ENCODE peak calls at places on chromosomes 3 and 15, in five cellular contexts. E is right lobe of liver, D is pancreas, Z is Peyer's patch, A is uterus. V is an unnamed sample.
A peak's percentile ranks its signal among the peaks of the same experiment; 100 is the strongest.

GRCh38 chr3:117133066-117133465 is 423.5 kb downstream of the TUSC7 start:
- DNase-seq in E (no peak), A (no peak), Z (no peak), D (no peak), V (no peak)

GRCh38 chr3:152209060-152209459 is 59.7 kb upstream of the MBNL1 start:
- DNase-seq in Z (no peak), A (no peak), E (no peak), D (no peak), V (no peak)

GRCh38 chr3:152650177-152650576 is 184.8 kb upstream of the P2RY1 start:
- DNase-seq in D (no peak), A (no peak), Z (no peak), E (peak; percentile 57), V (no peak)

GRCh38 chr3:32709346-32709745 is 24.4 kb downstream of the CNOT10 start:
- DNase-seq in E (no peak), D (no peak), Z (no peak), A (no peak), V (no peak)

GRCh38 chr3:179450321-179450720 is 949 bp downstream of the GNB4 start:
- DNase-seq in D (no peak), Z (no peak), A (no peak), E (no peak), V (no peak)

GRCh38 chr3:172911142-172911541 is 160.6 kb downstream of the ECT2 start:
- DNase-seq in A (no peak), D (no peak), Z (no peak), E (no peak), V (no peak)

GRCh38 chr3:126618021-126618420 is 36.9 kb downstream of the TXNRD3 start:
- DNase-seq in Z (no peak), D (no peak), E (no peak), A (no peak), V (no peak)

GRCh38 chr3:83189634-83190033 is 1428.2 kb upstream of the GBE1 start:
- DNase-seq in Z (no peak), E (no peak), D (no peak), A (no peak), V (no peak)

GRCh38 chr3:16177962-16178627 is 3.6 kb downstream of the GALNT15 start:
- DNase-seq in A (peak; percentile 77), Z (peak; percentile 81), D (peak; percentile 65), E (peak; percentile 83), V (peak; percentile 58)

GRCh38 chr3:183275418-183275817 is 22.4 kb downstream of the B3GNT5 start:
- DNase-seq in Z (no peak), E (no peak), D (peak; percentile 28), A (no peak), V (no peak)

GRCh38 chr15:35179739-35180138 is 94.6 kb upstream of the NANOGP8 start:
- DNase-seq in D (no peak), Z (no peak), E (no peak), A (no peak), V (no peak)

GRCh38 chr3:167740961-167741587 is 5.6 kb downstream of the SERPINI1 start:
- DNase-seq in A (no peak), D (peak; percentile 31), Z (no peak), E (peak; percentile 23), V (peak; percentile 26)

GRCh38 chr3:110419096-110419495 is 652.5 kb upstream of the NECTIN3 start:
- DNase-seq in D (no peak), Z (no peak), E (no peak), A (no peak), V (no peak)

GRCh38 chr3:42205800-42206514 is 60.0 kb downstream of the CCK start:
- DNase-seq in A (no peak), D (no peak), E (no peak), Z (no peak), V (no peak)

GRCh38 chr3:194806991-194807685 is 121.5 kb downstream of the FAM43A start:
- DNase-seq in A (no peak), Z (no peak), E (no peak), D (no peak), V (no peak)

GRCh38 chr3:42182555-42182954 is 83.4 kb downstream of the CCK start:
- DNase-seq in Z (no peak), D (no peak), A (no peak), E (no peak), V (no peak)

GRCh38 chr3:189983612-189984011 is 137.1 kb downstream of the P3H2 start:
- DNase-seq in A (no peak), E (no peak), Z (no peak), D (no peak), V (no peak)

GRCh38 chr3:178382388-178383061 is 153.7 kb upstream of the KCNMB2 start:
- DNase-seq in E (no peak), A (no peak), D (no peak), Z (no peak), V (no peak)

GRCh38 chr3:194711913-194712312 is 26.2 kb downstream of the FAM43A start:
- DNase-seq in A (peak; percentile 39), D (no peak), Z (no peak), E (no peak), V (no peak)

GRCh38 chr3:37968232-37968631 is 22.4 kb upstream of the VILL start:
- DNase-seq in E (no peak), A (no peak), Z (no peak), D (no peak), V (no peak)

GRCh38 chr15:62544446-62544845 is 379.4 kb upstream of the C2CD4B start:
- DNase-seq in Z (no peak), A (no peak), E (no peak), D (no peak), V (no peak)

GRCh38 chr3:147507638-147508286 is 98.6 kb downstream of the ZIC1 start:
- DNase-seq in D (no peak), E (no peak), Z (no peak), A (peak; percentile 19), V (no peak)

GRCh38 chr3:13507247-13507790 is 27.2 kb downstream of the HDAC11 start:
- DNase-seq in D (no peak), A (no peak), Z (no peak), E (no peak), V (no peak)

GRCh38 chr15:68830141-68830540 is 9.4 kb upstream of the ANP32A start:
- DNase-seq in A (no peak), E (no peak), D (no peak), Z (no peak), V (no peak)

GRCh38 chr15:81531971-81532370 is 158.0 kb upstream of the TMC3 start:
- DNase-seq in Z (no peak), E (no peak), A (no peak), D (no peak), V (no peak)

GRCh38 chr15:58369956-58370355 is 61.8 kb upstream of the LIPC start:
- DNase-seq in E (no peak), A (no peak), D (no peak), Z (no peak), V (no peak)
- H3K9me3 ChIP-seq in E (no peaks in the 10 kb centered on the region), A (no peaks in the 10 kb centered on the region), D (no peaks in the 10 kb centered on the region), Z (no peaks in the 10 kb centered on the region), V (no peaks in the 10 kb centered on the region)

GRCh38 chr3:52793702-52794611 is 639 bp upstream of the ITIH3 start:
- DNase-seq in A (no peak), D (no peak), Z (no peak), E (no peak), V (no peak)
- H3K4me1 ChIP-seq in A (no peaks in the 10 kb centered on the region), D (no peaks in the 10 kb centered on the region), Z (no peaks in the 10 kb centered on the region), E (peaks cover 81% of the 10 kb centered on the region), V (no peaks in the 10 kb centered on the region)

GRCh38 chr15:25183581-25184330 is 229.0 kb downstream of the SNRPN start:
- DNase-seq in Z (peak; percentile 34), A (no peak), D (peak; percentile 7), E (peak; percentile 7), V (peak; percentile 4)

GRCh38 chr15:25185791-25186190 is 231.0 kb downstream of the SNRPN start:
- DNase-seq in D (no peak), E (peak; percentile 1), A (no peak), Z (peak; percentile 18), V (no peak)

GRCh38 chr15:25185156-25185710 is 230.4 kb downstream of the SNRPN start:
- DNase-seq in A (no peak), E (no peak), D (no peak), Z (peak; percentile 22), V (no peak)

GRCh38 chr15:25182736-25183445 is 228.1 kb downstream of the SNRPN start:
- DNase-seq in D (peak; percentile 8), Z (peak; percentile 31), A (peak; percentile 6), E (peak; percentile 9), V (no peak)

GRCh38 chr15:25184356-25185155 is 229.8 kb downstream of the SNRPN start:
- DNase-seq in Z (peak; percentile 10), A (no peak), D (no peak), E (peak; percentile 8), V (no peak)
- H3K9me3 ChIP-seq in Z (peaks cover 19% of the 10 kb centered on the region), A (no peaks in the 10 kb centered on the region), D (no peaks in the 10 kb centered on the region), E (no peaks in the 10 kb centered on the region), V (peaks cover 69% of the 10 kb centered on the region)

DNA sequence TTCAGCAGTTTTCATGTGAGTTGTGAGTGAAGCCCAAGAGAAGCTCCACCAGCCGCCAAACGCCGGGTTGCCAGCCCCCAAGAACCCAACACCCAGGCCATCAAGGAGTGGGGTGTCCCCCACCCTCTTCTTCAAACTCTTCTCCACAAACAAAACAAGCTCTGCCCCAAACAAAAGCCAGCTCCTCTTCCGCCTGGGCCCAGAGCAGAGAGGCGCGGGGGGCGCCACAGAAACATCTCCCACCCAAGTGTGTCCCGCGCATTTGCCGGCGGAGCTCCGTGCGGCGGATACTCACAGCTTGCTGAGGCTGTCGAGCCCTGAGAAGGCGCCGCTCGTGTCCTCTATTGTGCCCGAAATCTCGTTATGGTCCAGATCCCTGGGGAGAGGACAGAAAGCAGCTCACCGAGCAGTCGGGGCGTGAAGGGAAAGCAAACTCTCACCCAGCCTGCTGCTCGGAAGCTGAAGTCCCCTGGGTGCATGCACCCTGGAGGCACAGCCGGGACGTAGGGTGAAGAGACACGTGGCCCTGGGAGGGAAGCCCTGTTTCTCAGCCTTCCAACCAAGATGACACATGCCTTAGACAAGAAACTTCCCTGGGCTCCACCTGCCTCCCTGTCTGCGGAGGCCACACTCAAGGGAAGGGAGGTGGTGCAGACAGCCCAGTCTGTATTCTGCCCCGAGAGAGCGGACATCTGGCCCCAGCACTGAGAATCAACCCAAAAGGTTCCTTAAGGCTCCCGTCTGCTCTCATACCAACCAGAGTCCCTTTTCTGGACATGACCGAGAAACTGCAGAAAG is 95.7 kb downstream of the LRIG1 start:
- DNase-seq in Z (peak; percentile 36), E (no peak), D (no peak), A (no peak), V (no peak)
- H3K4me1 ChIP-seq in Z (peaks cover 17% of the 10 kb centered on the region), E (peaks cover 39% of the 10 kb centered on the region), D (peaks cover 3% of the 10 kb centered on the region), A (no peaks in the 10 kb centered on the region), V (no peaks in the 10 kb centered on the region)

GRCh38 chr15:87219650-87220615 is 1036.6 kb downstream of the NTRK3 start:
- DNase-seq in D (no peak), A (no peak), Z (no peak), E (no peak), V (no peak)
- H3K9me3 ChIP-seq in D (no peaks in the 10 kb centered on the region), A (no peaks in the 10 kb centered on the region), Z (no peaks in the 10 kb centered on the region), E (no peaks in the 10 kb centered on the region), V (no peaks in the 10 kb centered on the region)

DNA sequence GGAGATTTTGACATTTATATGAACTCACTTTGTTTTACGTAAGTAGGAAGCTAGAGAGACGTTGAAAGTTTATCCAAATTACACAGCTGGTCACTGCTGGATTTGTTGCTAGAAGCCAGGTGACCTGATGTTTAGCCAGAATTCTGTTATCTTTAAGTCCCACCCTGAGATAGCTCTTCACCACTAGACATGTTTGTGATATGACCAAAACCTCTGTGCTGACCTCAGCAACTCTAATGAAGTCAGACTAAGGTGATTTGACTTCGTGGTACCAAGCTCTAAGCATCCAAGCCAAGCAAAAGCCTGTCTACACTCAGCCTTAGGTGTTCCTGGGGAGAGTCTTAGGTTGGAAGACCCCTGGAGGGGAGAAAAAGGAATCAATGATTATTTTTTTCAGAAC is 102.4 kb downstream of the ARRDC4 start:
- DNase-seq in E (no peak), Z (no peak), D (no peak), A (no peak), V (no peak)
- H3K4me1 ChIP-seq in E (no peaks in the 10 kb centered on the region), Z (no peaks in the 10 kb centered on the region), D (no peaks in the 10 kb centered on the region), A (no peaks in the 10 kb centered on the region), V (no peaks in the 10 kb centered on the region)